ENCODE peak calls at places on chromosomes 6 and 20, in ten cellular contexts. W, T, Z, N, X, F, C, J, R and B are unnamed samples.

GRCh38 chr6:88823998-88824397 is 139.4 kb downstream of the RNGTT start:
- DNase-seq in N (peak; percentile 34), X (peak; percentile 22), W (peak; percentile 39), F (peak; percentile 40), T (no peak), C (no peak), Z (no peak), R (no peak), J (peak; percentile 77), B (peak; percentile 71)

GRCh38 chr6:41723178-41723935 is 12.1 kb downstream of the TFEB start:
- DNase-seq in F (peak; percentile 78), Z (peak; percentile 49), X (peak; percentile 92), N (peak; percentile 63), J (peak; percentile 91), T (peak; percentile 95), C (peak; percentile 74), W (peak; percentile 83), R (peak; percentile 54), B (peak; percentile 95)

GRCh38 chr6:98272061-98272460 is 562.3 kb upstream of the POU3F2 start:
- DNase-seq in T (no peak), X (no peak), N (no peak), R (no peak), W (no peak), F (no peak), J (no peak), C (no peak), Z (no peak), B (no peak)

GRCh38 chr20:50491926-50492634 is 18.1 kb upstream of the PTPN1 start:
- DNase-seq in T (peak; percentile 85), W (peak; percentile 42), R (no peak), Z (no peak), J (peak; percentile 55), X (no peak), F (peak; percentile 81), C (no peak), N (no peak), B (peak; percentile 88)

GRCh38 chr6:16514249-16514648 is 247.0 kb downstream of the ATXN1 start:
- DNase-seq in F (peak; percentile 79), W (peak; percentile 18), C (peak; percentile 71), X (peak; percentile 37), T (peak; percentile 85), R (no peak), Z (peak; percentile 31), J (peak; percentile 76), N (peak; percentile 48), B (peak; percentile 88)

GRCh38 chr6:152136449-152136825 is 329.0 kb downstream of the ESR1 start:
- DNase-seq in F (no peak), T (no peak), Z (no peak), J (no peak), N (peak; percentile 25), R (no peak), W (no peak), C (no peak), X (no peak), B (no peak)

GRCh38 chr6:53330137-53330536 is 18.6 kb downstream of the ELOVL5 start:
- DNase-seq in R (no peak), N (no peak), J (no peak), W (no peak), T (no peak), F (no peak), Z (no peak), C (no peak), X (no peak), B (no peak)

GRCh38 chr6:16209539-16209938 is 28.8 kb upstream of the GMPR start:
- DNase-seq in X (no peak), T (no peak), C (no peak), N (no peak), Z (no peak), J (no peak), F (no peak), W (no peak), R (no peak), B (no peak)

GRCh38 chr6:1399085-1399780 is 9.9 kb downstream of the FOXF2 start:
- DNase-seq in X (no peak), J (no peak), Z (no peak), N (no peak), C (peak; percentile 47), T (no peak), F (no peak), W (no peak), R (no peak), B (no peak)

GRCh38 chr20:5078399-5078958 is 41.3 kb downstream of the PCNA start:
- DNase-seq in N (peak; percentile 70), W (peak; percentile 17), T (peak; percentile 48), F (peak; percentile 73), X (no peak), Z (peak; percentile 38), J (peak; percentile 66), R (peak; percentile 37), C (no peak), B (peak; percentile 16)

GRCh38 chr6:40894962-40895799 is 143.8 kb downstream of the UNC5CL start:
- DNase-seq in X (peak; percentile 36), J (peak; percentile 54), R (peak; percentile 43), W (peak; percentile 23), C (peak; percentile 94), N (peak; percentile 76), Z (peak; percentile 56), T (peak; percentile 62), F (peak; percentile 44), B (peak; percentile 47)

DNA sequence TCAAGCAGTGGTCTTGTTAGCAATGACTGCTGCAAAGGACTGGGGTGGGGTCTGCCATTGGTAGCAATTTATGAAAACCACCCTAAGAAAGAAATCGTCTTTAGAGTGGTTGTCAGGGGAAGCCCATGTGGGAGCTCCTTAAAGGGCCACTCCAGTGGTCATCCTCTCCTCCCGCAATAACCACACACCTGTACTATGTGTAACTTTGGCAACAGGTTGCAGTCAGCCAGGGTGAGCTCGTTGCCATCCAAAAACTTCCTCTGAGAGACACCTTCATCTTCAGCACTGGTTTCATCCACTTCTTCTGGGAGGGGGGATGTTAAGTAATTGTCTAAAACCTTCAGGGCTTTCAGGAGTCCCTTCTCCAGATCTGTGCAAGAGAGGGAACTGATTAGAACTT is 2.9 kb upstream of the DDAH2 start:
- DNase-seq in C (no peak), R (no peak), F (no peak), N (no peak), J (no peak), T (no peak), Z (no peak), W (no peak), X (no peak), B (no peak)
- TF ChIP-seq CTCF in C (no peak), R (no peak), F (no peak), N (no peak), J (no peak), T (no peak), Z (no peak), W (no peak), X (no peak), B (no peak)

GRCh38 chr6:113351183-113351834 is 505.8 kb upstream of the MARCKS start:
- DNase-seq in J (peak; percentile 83), W (peak; percentile 32), F (peak; percentile 88), C (no peak), X (peak; percentile 81), R (no peak), Z (no peak), N (no peak), T (peak; percentile 76), B (peak; percentile 80)
- H3K4me3 ChIP-seq in J (no peak overlapping the region), W (no peak overlapping the region), F (no peak overlapping the region), C (no peak overlapping the region), X (no peak overlapping the region), R (no peak overlapping the region), Z (no peak overlapping the region), N (no peak overlapping the region), T (no peak overlapping the region), B (no peak overlapping the region)

DNA sequence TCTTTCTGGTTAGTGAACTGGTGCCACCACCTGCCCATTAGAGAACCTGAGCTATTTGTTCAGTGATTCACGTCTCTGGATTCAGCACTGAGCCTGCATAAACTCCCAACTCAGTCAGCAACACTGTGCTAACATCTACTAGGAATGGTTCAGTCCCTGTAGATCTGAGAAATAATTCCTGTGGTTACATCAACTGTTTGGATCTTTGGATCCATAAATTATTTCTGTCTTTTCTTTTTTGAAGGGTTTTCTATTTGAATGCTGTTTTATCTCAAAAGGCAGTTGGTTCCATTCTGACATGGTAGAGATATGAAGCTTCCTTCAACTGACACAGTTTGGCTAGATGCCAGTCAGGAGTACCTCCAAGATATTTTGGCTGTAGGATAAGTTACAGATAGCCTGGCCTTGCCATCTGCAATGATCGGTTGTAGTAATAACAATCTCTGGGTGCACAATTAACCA is 125.9 kb downstream of the TRMT11 start:
- DNase-seq in N (peak; percentile 44), W (peak; percentile 51), T (peak; percentile 39), J (peak; percentile 63), X (peak; percentile 6), F (peak; percentile 94), R (no peak), Z (no peak), C (no peak), B (peak; percentile 30)
- TF ChIP-seq CTCF in N (no peak), W (no peak), T (no peak), J (no peak), X (no peak), F (no peak), R (no peak), Z (no peak), C (no peak), B (no peak)

GRCh38 chr20:63073051-63073737 is 66.4 kb upstream of the BHLHE23 start:
- DNase-seq in J (no peak), X (no peak), Z (no peak), T (no peak), F (no peak), N (no peak), W (no peak), R (no peak), C (no peak), B (no peak)

GRCh38 chr20:63072231-63072791 is 65.5 kb upstream of the BHLHE23 start:
- DNase-seq in W (no peak), Z (no peak), N (no peak), J (no peak), C (no peak), F (no peak), R (no peak), T (no peak), X (no peak), B (no peak)

GRCh38 chr20:63070301-63070625 is 63.5 kb upstream of the BHLHE23 start:
- DNase-seq in F (no peak), J (no peak), W (no peak), Z (no peak), N (no peak), R (no peak), X (no peak), T (no peak), C (no peak), B (no peak)

GRCh38 chr20:63070771-63071540 is 64.2 kb upstream of the BHLHE23 start:
- DNase-seq in J (no peak), N (no peak), T (no peak), Z (no peak), X (no peak), R (no peak), C (no peak), F (no peak), W (no peak), B (no peak)

GRCh38 chr20:63071541-63072181 is 64.9 kb upstream of the BHLHE23 start:
- DNase-seq in J (peak; percentile 81), T (peak; percentile 29), Z (peak; percentile 82), W (peak; percentile 35), N (peak; percentile 60), C (peak; percentile 94), X (peak; percentile 71), F (peak; percentile 59), R (no peak), B (peak; percentile 22)
- H3K4me3 ChIP-seq in J (no peak overlapping the region), T (peak overlapping the region; percentile 9), Z (no peak overlapping the region), W (no peak overlapping the region), N (peak overlapping the region; percentile 34), C (no peak overlapping the region), X (no peak overlapping the region), F (no peak overlapping the region), R (no peak overlapping the region), B (no peak overlapping the region)